ENCODE peak calls at places on chromosome 12, in seven cellular contexts. T, M, W, B, G, H and J are unnamed samples.

GRCh38 chr12:132734206-132734605 is 23.6 kb downstream of the PGAM5 start:
- DNase-seq in T (no peak), M (no peak), W (peak), B (no peak), G (no peak), H (no peak), J (no peak)

GRCh38 chr12:94092516-94093241 is 55.7 kb upstream of the PLXNC1 start:
- DNase-seq in T (peak), M (no peak), W (no peak), B (peak), G (no peak), H (no peak), J (no peak)

GRCh38 chr12:25686351-25686750 is 133.3 kb upstream of the LMNTD1 start:
- DNase-seq in T (no peak), M (no peak), W (no peak), B (no peak), G (no peak), H (no peak), J (no peak)

GRCh38 chr12:95286713-95287112 is 69.1 kb downstream of the VEZT start:
- DNase-seq in T (no peak), M (no peak), W (no peak), B (no peak), G (no peak), H (no peak), J (no peak)

GRCh38 chr12:46693518-46693917 is 132.3 kb downstream of the SLC38A4 start:
- DNase-seq in T (no peak), M (no peak), W (no peak), B (no peak), G (no peak), H (no peak), J (no peak)

GRCh38 chr12:84484796-84485195 is 427.8 kb downstream of the SLC6A15 start:
- DNase-seq in T (no peak), M (no peak), W (no peak), B (no peak), G (no peak), H (no peak), J (no peak)

GRCh38 chr12:125081427-125081826 is 16.2 kb downstream of the AACS start:
- DNase-seq in T (no peak), M (no peak), W (no peak), B (no peak), G (no peak), H (no peak), J (no peak)

GRCh38 chr12:11186837-11187236 is at the start of gene TAS2R42:
- DNase-seq in T (no peak), M (no peak), W (no peak), B (no peak), G (no peak), H (no peak), J (no peak)

GRCh38 chr12:57135487-57135886 is 7.2 kb downstream of the LRP1 start:
- DNase-seq in T (no peak), M (no peak), W (peak), B (peak), G (no peak), H (no peak), J (peak)

GRCh38 chr12:116210131-116210530 is 67.4 kb downstream of the MED13L start:
- DNase-seq in T (no peak), M (no peak), W (no peak), B (peak), G (no peak), H (no peak), J (no peak)

GRCh38 chr12:25835385-25835784 is 123.1 kb upstream of the RASSF8 start:
- DNase-seq in T (no peak), M (no peak), W (no peak), B (no peak), G (no peak), H (no peak), J (no peak)

GRCh38 chr12:107238276-107238675 is 144.9 kb upstream of the CRY1 start:
- DNase-seq in T (peak), M (no peak), W (no peak), B (no peak), G (no peak), H (no peak), J (no peak)

GRCh38 chr12:27869567-27869966 is 89.5 kb upstream of the MANSC4 start:
- DNase-seq in T (peak), M (no peak), W (no peak), B (peak), G (no peak), H (no peak), J (no peak)

GRCh38 chr12:56158926-56159461 is 835 bp downstream of the MYL6 start:
- DNase-seq in T (peak), M (no peak), W (peak), B (peak), G (peak), H (no peak), J (no peak)

GRCh38 chr12:47188576-47189441 is 109.0 kb upstream of the AMIGO2 start:
- DNase-seq in T (no peak), M (no peak), W (no peak), B (peak), G (no peak), H (no peak), J (no peak)

GRCh38 chr12:2959508-2960431 is 573 bp downstream of the TEAD4 start:
- DNase-seq in T (peak), M (no peak), W (peak), B (peak), G (peak), H (no peak), J (no peak)
- H3K27ac ChIP-seq in T (peak), M (peak), W (peak), B (peak), G (no peak), H (no peak), J (no peak)

GRCh38 chr12:99111600-99111999 is 466.5 kb downstream of the APAF1 start:
- DNase-seq in T (no peak), M (no peak), W (no peak), B (no peak), G (no peak), H (no peak), J (peak)

GRCh38 chr12:99110212-99110611 is 465.1 kb downstream of the APAF1 start:
- DNase-seq in T (no peak), M (no peak), W (no peak), B (no peak), G (no peak), H (no peak), J (no peak)

GRCh38 chr12:99108924-99109323 is 463.8 kb downstream of the APAF1 start:
- DNase-seq in T (no peak), M (no peak), W (no peak), B (no peak), G (no peak), H (no peak), J (no peak)

GRCh38 chr12:99110866-99111265 is 465.8 kb downstream of the APAF1 start:
- DNase-seq in T (no peak), M (no peak), W (no peak), B (no peak), G (no peak), H (no peak), J (no peak)
- H3K27ac ChIP-seq in T (no peak), M (no peak), W (no peak), B (no peak), G (no peak), H (no peak), J (peak)

DNA sequence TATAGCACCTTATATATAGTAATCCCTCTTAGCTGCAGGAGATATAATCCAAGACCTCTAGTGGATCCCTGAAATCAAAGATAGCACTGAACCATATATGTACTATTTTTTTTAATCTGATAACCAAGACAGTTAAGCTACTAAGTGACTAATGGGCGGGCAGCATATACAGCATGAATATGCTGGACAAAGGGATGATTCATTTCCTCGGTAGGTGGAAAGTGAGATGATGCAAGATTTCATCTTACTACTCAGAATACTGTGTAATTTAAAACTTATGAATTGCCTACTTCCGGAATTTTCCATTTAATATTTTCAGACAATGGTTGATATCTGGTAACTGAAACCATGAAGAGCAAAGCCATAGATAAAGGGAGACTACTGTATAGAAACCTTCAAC is 36.2 kb downstream of the PRMT8 start:
- DNase-seq in T (peak), M (peak), W (no peak), B (peak), G (no peak), H (no peak), J (no peak)
- H3K27ac ChIP-seq in T (peak), M (no peak), W (no peak), B (no peak), G (no peak), H (no peak), J (no peak)

GRCh38 chr12:114166360-114166759 is 200.2 kb upstream of the RBM19 start:
- DNase-seq in T (no peak), M (peak), W (peak), B (peak), G (no peak), H (no peak), J (no peak)
- H3K27ac ChIP-seq in T (no peak), M (no peak), W (no peak), B (no peak), G (no peak), H (no peak), J (no peak)

DNA sequence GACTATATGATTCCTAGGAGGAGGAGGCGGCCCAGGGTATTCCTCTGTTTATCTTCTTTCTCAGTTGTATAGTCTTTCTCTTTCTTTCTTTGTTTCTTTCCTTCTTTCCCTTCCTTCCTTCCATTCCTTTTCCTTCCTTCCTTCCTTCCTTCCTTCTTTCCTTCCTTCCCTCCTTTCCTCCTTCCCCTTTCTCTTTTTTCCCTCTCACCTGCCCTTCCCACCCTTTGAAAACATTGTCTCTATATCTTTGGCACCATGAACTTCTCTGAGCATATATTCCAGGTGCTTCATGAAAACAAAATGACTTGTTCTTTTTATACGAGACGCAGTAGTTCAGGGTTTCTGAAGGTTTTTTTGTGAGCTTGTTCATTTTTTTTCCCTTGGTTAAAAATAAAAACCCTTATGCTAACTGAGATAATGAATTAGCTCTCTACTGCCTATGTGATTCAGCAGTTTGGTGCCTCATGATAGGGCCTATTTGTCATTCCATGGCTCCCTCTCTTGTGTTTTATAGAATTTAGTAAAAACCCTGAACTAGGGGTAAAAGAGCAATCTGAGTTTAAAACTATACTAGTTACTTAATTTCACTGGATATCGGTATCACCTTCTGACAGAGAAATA is 3.2 kb upstream of the TESPA1 start:
- DNase-seq in T (no peak), M (no peak), W (no peak), B (no peak), G (no peak), H (no peak), J (no peak)
- H3K27ac ChIP-seq in T (no peak), M (no peak), W (no peak), B (no peak), G (no peak), H (no peak), J (peak)

DNA sequence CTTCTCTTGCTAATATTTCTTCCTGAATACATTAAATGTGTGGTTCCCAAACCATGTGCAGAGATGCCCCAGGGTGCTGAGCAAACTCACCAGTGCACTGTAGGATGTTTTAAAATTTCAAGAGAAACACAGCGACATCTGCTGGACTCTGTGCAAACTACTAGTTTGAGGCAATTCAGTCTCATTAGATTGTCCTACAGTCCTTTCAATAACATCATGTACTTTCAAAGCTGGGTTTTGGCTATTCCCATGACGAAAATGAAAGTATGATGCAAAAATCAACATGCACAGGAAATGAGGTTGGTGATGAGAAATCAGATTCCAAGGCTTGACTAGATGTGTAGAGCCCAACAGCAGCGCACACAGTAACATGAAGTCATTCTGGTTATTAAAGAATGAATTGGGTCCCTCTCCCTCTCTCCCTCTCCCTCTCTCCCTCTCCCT is 66.3 kb downstream of the CLIP1 start:
- DNase-seq in T (peak), M (peak), W (peak), B (peak), G (peak), H (peak), J (peak)
- H3K27ac ChIP-seq in T (no peak), M (no peak), W (no peak), B (no peak), G (no peak), H (no peak), J (no peak)

DNA sequence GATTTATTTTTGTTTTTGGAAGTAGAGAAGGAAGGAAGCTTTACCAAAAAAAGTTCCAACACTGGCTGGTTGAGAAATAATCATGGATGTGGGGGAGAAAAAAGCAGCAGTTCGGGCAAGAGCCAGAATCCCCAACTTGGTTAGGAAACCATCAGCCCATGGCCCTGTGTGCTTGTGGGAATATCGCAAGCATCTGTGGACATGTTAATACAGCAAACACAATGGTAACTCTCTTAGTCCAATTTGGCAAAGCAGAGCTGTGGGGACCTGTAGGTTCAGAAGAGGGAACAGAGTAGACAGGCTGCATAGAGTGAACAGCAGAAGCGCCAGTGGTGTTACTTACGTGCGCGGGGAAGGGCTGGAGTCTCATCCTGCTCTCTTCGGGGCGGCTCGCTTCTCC is 46.8 kb downstream of the TCHP start:
- DNase-seq in T (no peak), M (no peak), W (no peak), B (no peak), G (no peak), H (no peak), J (no peak)
- H3K27ac ChIP-seq in T (no peak), M (no peak), W (peak), B (no peak), G (no peak), H (peak), J (peak)